ENCODE peak calls at places on chromosomes 2 and 18, in four cellular contexts. One of them, this sample, is unnamed. For H3K9me3, the result is how much of the 10 kb centered on the place peaks cover.

GRCh38 chr18:13610517-13610916 is 115.8 kb downstream of the FAM210A start:
- DNase-seq in neural progenitor cell: no peak
- DNase-seq in AG04450: no peak
- DNase-seq in IMR-90: no peak
- DNase-seq in this sample: no peak

GRCh38 chr2:196459539-196459938 is 180.0 kb upstream of the CCDC150 start:
- DNase-seq in neural progenitor cell: no peak
- DNase-seq in IMR-90: peak
- DNase-seq in AG04450: no peak
- DNase-seq in this sample: peak

GRCh38 chr2:8627019-8627691 is 54.7 kb upstream of the ID2 start:
- DNase-seq in AG04450: no peak
- DNase-seq in neural progenitor cell: no peak
- DNase-seq in IMR-90: no peak
- DNase-seq in this sample: no peak

GRCh38 chr2:218860950-218861381 is 1.4 kb downstream of the WNT6 start:
- DNase-seq in IMR-90: peak
- DNase-seq in AG04450: peak
- DNase-seq in neural progenitor cell: peak
- DNase-seq in this sample: peak

GRCh38 chr2:68721482-68722071 is 13.0 kb upstream of the ARHGAP25 start:
- DNase-seq in AG04450: no peak
- DNase-seq in neural progenitor cell: no peak
- DNase-seq in IMR-90: no peak
- DNase-seq in this sample: no peak

GRCh38 chr18:23121133-23121532 is 14.2 kb upstream of the CABLES1 start:
- DNase-seq in neural progenitor cell: no peak
- DNase-seq in IMR-90: no peak
- DNase-seq in AG04450: no peak
- DNase-seq in this sample: no peak

GRCh38 chr2:132400169-132400900 is 16.3 kb upstream of the GPR39 start:
- DNase-seq in neural progenitor cell: no peak
- DNase-seq in AG04450: peak
- DNase-seq in IMR-90: peak
- DNase-seq in this sample: no peak

GRCh38 chr2:239991689-239992314 is 33.3 kb downstream of the NDUFA10 start:
- DNase-seq in AG04450: peak
- DNase-seq in IMR-90: peak
- DNase-seq in neural progenitor cell: peak
- DNase-seq in this sample: peak

GRCh38 chr2:199462167-199462976 is 4.6 kb upstream of the SATB2 start:
- DNase-seq in IMR-90: no peak
- DNase-seq in AG04450: no peak
- DNase-seq in neural progenitor cell: peak
- DNase-seq in this sample: no peak

GRCh38 chr2:174716785-174717184 is 47.5 kb downstream of the CHRNA1 start:
- DNase-seq in AG04450: no peak
- DNase-seq in neural progenitor cell: no peak
- DNase-seq in IMR-90: no peak
- DNase-seq in this sample: no peak

GRCh38 chr2:103789716-103790085 is 1027.9 kb downstream of the TMEM182 start:
- DNase-seq in IMR-90: no peak
- DNase-seq in neural progenitor cell: no peak
- DNase-seq in AG04450: no peak
- DNase-seq in this sample: no peak

GRCh38 chr2:165970663-165971062 is 17.1 kb upstream of the TTC21B start:
- DNase-seq in neural progenitor cell: no peak
- DNase-seq in IMR-90: no peak
- DNase-seq in AG04450: no peak
- DNase-seq in this sample: no peak

GRCh38 chr2:239544846-239545465 is 144.1 kb upstream of the HDAC4 start:
- DNase-seq in IMR-90: no peak
- DNase-seq in neural progenitor cell: no peak
- DNase-seq in AG04450: no peak
- DNase-seq in this sample: no peak

GRCh38 chr18:22113144-22113813 is 56.1 kb upstream of the GATA6 start:
- DNase-seq in neural progenitor cell: no peak
- DNase-seq in AG04450: no peak
- DNase-seq in IMR-90: no peak
- DNase-seq in this sample: no peak

GRCh38 chr18:65255417-65255816 is 495.4 kb upstream of the CDH7 start:
- DNase-seq in neural progenitor cell: no peak
- DNase-seq in IMR-90: no peak
- DNase-seq in AG04450: no peak
- DNase-seq in this sample: no peak

GRCh38 chr2:37672104-37672869 is 845 bp upstream of the CDC42EP3 start:
- DNase-seq in AG04450: peak
- DNase-seq in IMR-90: peak
- DNase-seq in neural progenitor cell: peak
- DNase-seq in this sample: peak

GRCh38 chr18:49613141-49613641 is 51.3 kb downstream of the LIPG start:
- DNase-seq in IMR-90: no peak
- DNase-seq in AG04450: no peak
- DNase-seq in neural progenitor cell: peak
- DNase-seq in this sample: no peak

GRCh38 chr2:186064507-186064906 is 325.9 kb downstream of the FSIP2 start:
- DNase-seq in neural progenitor cell: no peak
- DNase-seq in IMR-90: no peak
- DNase-seq in AG04450: no peak
- DNase-seq in this sample: no peak

GRCh38 chr2:188931361-188931760 is 42.8 kb upstream of the COL3A1 start:
- DNase-seq in AG04450: no peak
- DNase-seq in IMR-90: peak
- DNase-seq in neural progenitor cell: no peak
- DNase-seq in this sample: peak

GRCh38 chr18:21444465-21445023 is 156.0 kb downstream of the ESCO1 start:
- DNase-seq in AG04450: peak
- DNase-seq in IMR-90: peak
- DNase-seq in neural progenitor cell: peak
- DNase-seq in this sample: peak

GRCh38 chr2:15786003-15786654 is 154.2 kb upstream of the MYCN start:
- DNase-seq in IMR-90: no peak
- DNase-seq in neural progenitor cell: no peak
- DNase-seq in AG04450: no peak
- DNase-seq in this sample: no peak

GRCh38 chr2:3606370-3607124 is 11.6 kb downstream of the COLEC11 start:
- DNase-seq in IMR-90: no peak
- DNase-seq in neural progenitor cell: no peak
- DNase-seq in AG04450: no peak
- DNase-seq in this sample: no peak

GRCh38 chr2:76512421-76512820 is 801.7 kb upstream of the GCFC2 start:
- DNase-seq in neural progenitor cell: no peak
- DNase-seq in IMR-90: no peak
- DNase-seq in AG04450: no peak
- DNase-seq in this sample: no peak

GRCh38 chr2:11352781-11353537 is 8.5 kb upstream of the ROCK2 start:
- DNase-seq in AG04450: no peak
- DNase-seq in IMR-90: no peak
- DNase-seq in neural progenitor cell: no peak
- DNase-seq in this sample: no peak

GRCh38 chr2:200471324-200471848 is 38.5 kb downstream of the KCTD18 start:
- DNase-seq in AG04450: no peak
- DNase-seq in IMR-90: no peak
- DNase-seq in neural progenitor cell: peak
- DNase-seq in this sample: peak

GRCh38 chr2:111122631-111123421 is 2.1 kb downstream of the BCL2L11 start:
- DNase-seq in AG04450: peak
- DNase-seq in IMR-90: peak
- DNase-seq in neural progenitor cell: peak
- DNase-seq in this sample: peak

DNA sequence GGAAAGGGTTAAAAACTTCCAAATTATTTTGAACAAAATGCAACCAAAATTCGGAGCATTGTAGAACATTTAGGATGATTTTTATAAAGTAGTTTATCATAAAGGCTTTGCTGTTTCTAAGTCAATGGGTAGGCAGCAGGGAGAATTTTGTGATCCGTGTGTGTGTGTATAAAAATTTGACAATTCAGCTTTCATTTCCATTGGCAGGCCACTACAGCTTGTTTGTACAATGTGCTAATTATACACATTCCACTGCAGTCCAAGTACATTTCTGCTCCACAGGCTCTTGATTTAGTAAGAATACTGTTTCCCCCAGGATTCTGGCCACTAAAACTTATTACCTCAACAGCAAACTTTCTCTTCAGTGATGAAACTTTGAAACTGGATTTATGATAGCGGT is 71.8 kb upstream of the LTBP1 start:
- DNase-seq in AG04450: no peak
- DNase-seq in neural progenitor cell: no peak
- DNase-seq in IMR-90: no peak
- DNase-seq in this sample: no peak
- H3K4me3 ChIP-seq in AG04450: no peak
- H3K4me3 ChIP-seq in neural progenitor cell: no peak
- H3K4me3 ChIP-seq in IMR-90: no peak
- H3K4me3 ChIP-seq in this sample: no peak

GRCh38 chr18:78659057-78659456 is 320.6 kb upstream of the SALL3 start:
- DNase-seq in AG04450: no peak
- DNase-seq in IMR-90: no peak
- DNase-seq in neural progenitor cell: no peak
- DNase-seq in this sample: no peak

GRCh38 chr18:78658531-78658930 is 321.1 kb upstream of the SALL3 start:
- DNase-seq in neural progenitor cell: no peak
- DNase-seq in IMR-90: no peak
- DNase-seq in AG04450: no peak
- DNase-seq in this sample: no peak

GRCh38 chr18:78659748-78660147 is 319.9 kb upstream of the SALL3 start:
- DNase-seq in AG04450: no peak
- DNase-seq in IMR-90: no peak
- DNase-seq in neural progenitor cell: peak
- DNase-seq in this sample: no peak

GRCh38 chr18:78656346-78656925 is 323.2 kb upstream of the SALL3 start:
- DNase-seq in AG04450: no peak
- DNase-seq in neural progenitor cell: no peak
- DNase-seq in IMR-90: no peak
- DNase-seq in this sample: no peak

DNA sequence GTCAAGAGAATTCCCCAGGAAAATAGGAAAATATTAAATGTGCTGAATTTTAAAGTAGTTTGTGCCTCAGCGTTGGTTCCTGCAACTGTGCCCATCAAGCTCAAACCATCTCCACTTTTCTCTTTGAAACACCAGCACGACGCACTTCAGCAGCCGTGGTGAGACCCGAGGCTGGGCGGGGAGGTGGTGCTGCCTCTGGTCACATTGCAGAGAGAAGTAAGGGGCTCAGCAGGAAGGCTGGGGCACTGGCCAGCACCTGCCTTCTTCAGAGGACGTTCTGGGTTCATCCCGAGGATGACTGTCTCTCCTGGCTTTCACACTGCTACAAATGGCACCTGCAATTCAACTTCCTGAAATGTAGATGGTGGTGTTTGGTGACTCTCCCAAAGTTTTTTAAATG is 323.7 kb upstream of the SALL3 start:
- DNase-seq in AG04450: no peak
- DNase-seq in neural progenitor cell: no peak
- DNase-seq in IMR-90: no peak
- DNase-seq in this sample: no peak
- H3K9me3 ChIP-seq in AG04450: half or more
- H3K9me3 ChIP-seq in neural progenitor cell: under half
- H3K9me3 ChIP-seq in IMR-90: half or more
- H3K9me3 ChIP-seq in this sample: under half

GRCh38 chr2:214810670-214811069 is 1.2 kb upstream of the BARD1 start:
- DNase-seq in AG04450: no peak
- DNase-seq in IMR-90: no peak
- DNase-seq in neural progenitor cell: no peak
- DNase-seq in this sample: peak

GRCh38 chr2:214816135-214816534 is 6.7 kb upstream of the BARD1 start:
- DNase-seq in IMR-90: no peak
- DNase-seq in AG04450: no peak
- DNase-seq in neural progenitor cell: no peak
- DNase-seq in this sample: no peak
- H3K27ac ChIP-seq in IMR-90: no peak
- H3K27ac ChIP-seq in AG04450: no peak
- H3K27ac ChIP-seq in neural progenitor cell: no peak
- H3K27ac ChIP-seq in this sample: no peak

GRCh38 chr2:25421289-25421688 is 79.6 kb upstream of the DNMT3A start:
- DNase-seq in IMR-90: no peak
- DNase-seq in AG04450: no peak
- DNase-seq in neural progenitor cell: no peak
- DNase-seq in this sample: no peak

GRCh38 chr2:25420820-25421237 is 79.1 kb upstream of the DNMT3A start:
- DNase-seq in neural progenitor cell: no peak
- DNase-seq in IMR-90: no peak
- DNase-seq in AG04450: no peak
- DNase-seq in this sample: no peak

GRCh38 chr2:25417715-25418369 is 76.1 kb upstream of the DNMT3A start:
- DNase-seq in IMR-90: no peak
- DNase-seq in AG04450: no peak
- DNase-seq in neural progenitor cell: no peak
- DNase-seq in this sample: no peak

GRCh38 chr2:25418944-25419677 is 77.4 kb upstream of the DNMT3A start:
- DNase-seq in neural progenitor cell: no peak
- DNase-seq in IMR-90: no peak
- DNase-seq in AG04450: no peak
- DNase-seq in this sample: peak

GRCh38 chr2:25419678-25420242 is 78.0 kb upstream of the DNMT3A start:
- DNase-seq in neural progenitor cell: no peak
- DNase-seq in AG04450: no peak
- DNase-seq in IMR-90: no peak
- DNase-seq in this sample: no peak
- H3K4me3 ChIP-seq in neural progenitor cell: no peak
- H3K4me3 ChIP-seq in AG04450: no peak
- H3K4me3 ChIP-seq in IMR-90: no peak
- H3K4me3 ChIP-seq in this sample: no peak

DNA sequence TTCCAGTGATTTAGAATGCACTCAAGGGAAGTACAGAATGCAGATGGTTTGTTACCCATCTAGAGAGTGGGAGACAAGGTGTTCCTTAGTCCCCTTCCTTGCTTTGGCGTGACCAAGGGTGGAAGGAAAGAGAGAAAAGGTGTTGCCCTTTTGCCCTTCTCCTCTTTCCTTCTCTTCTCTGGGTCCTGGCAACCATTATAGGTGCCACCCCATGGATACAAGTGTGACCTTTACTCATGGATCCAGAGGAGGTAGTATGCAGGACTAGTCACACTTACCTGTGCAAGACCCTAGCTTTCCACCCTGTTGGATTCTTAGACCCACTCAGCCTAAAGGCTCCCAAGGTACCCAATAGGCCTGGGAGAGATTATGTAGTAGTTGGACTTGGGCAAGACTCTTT is 11.6 kb upstream of the RBFA start:
- DNase-seq in AG04450: no peak
- DNase-seq in neural progenitor cell: peak
- DNase-seq in IMR-90: peak
- DNase-seq in this sample: peak
- H3K9me3 ChIP-seq in AG04450: half or more
- H3K9me3 ChIP-seq in neural progenitor cell: under half
- H3K9me3 ChIP-seq in IMR-90: half or more
- H3K9me3 ChIP-seq in this sample: under half

GRCh38 chr2:45412754-45413379 is 198.2 kb downstream of the SRBD1 start:
- DNase-seq in IMR-90: peak
- DNase-seq in AG04450: no peak
- DNase-seq in neural progenitor cell: no peak
- DNase-seq in this sample: no peak
- H3K27ac ChIP-seq in IMR-90: peak
- H3K27ac ChIP-seq in AG04450: no peak
- H3K27ac ChIP-seq in neural progenitor cell: no peak
- H3K27ac ChIP-seq in this sample: no peak

GRCh38 chr2:47227532-47228166 is 72.5 kb upstream of the STPG4 start:
- DNase-seq in IMR-90: no peak
- DNase-seq in AG04450: no peak
- DNase-seq in neural progenitor cell: peak
- DNase-seq in this sample: no peak
- H3K4me3 ChIP-seq in IMR-90: no peak
- H3K4me3 ChIP-seq in AG04450: no peak
- H3K4me3 ChIP-seq in neural progenitor cell: no peak
- H3K4me3 ChIP-seq in this sample: no peak

This sample was measured in cardiac muscle cell.